ENCODE peak calls at places on chromosomes 2 and 18, in ten cellular contexts. V is mesendoderm; Z is neuronal stem cell; X is upper lobe of left lung; D is CD8-positive, alpha-beta T cell; C is hepatocyte; F is pancreas; K is IMR-90; Y is ovary; I is stomach. R is an unnamed sample.

GRCh38 chr2:1707771-1708351 is 36.5 kb downstream of the PXDN start:
- DNase-seq in V (peak; percentile 98), Z (peak; percentile 61), X (peak; percentile 71), D (no peak), C (peak; percentile 70), F (no peak), K (peak; percentile 90), Y (peak; percentile 65), I (no peak), R (peak; percentile 8)

GRCh38 chr2:3288455-3289163 is 89.0 kb downstream of the EIPR1 start:
- DNase-seq in V (no peak), Z (no peak), X (peak; percentile 63), D (no peak), C (no peak), F (no peak), K (no peak), Y (peak; percentile 4), I (peak; percentile 16), R (no peak)

GRCh38 chr2:104434363-104434792 is 419.5 kb upstream of the POU3F3 start:
- DNase-seq in V (peak; percentile 94), Z (no peak), X (no peak), D (no peak), C (peak; percentile 43), F (peak; percentile 32), K (no peak), Y (no peak), I (peak; percentile 66), R (peak; percentile 73)

GRCh38 chr2:207037813-207038212 is 98.5 kb downstream of the CPO start:
- DNase-seq in V (no peak), Z (no peak), X (no peak), D (no peak), C (no peak), F (no peak), K (no peak), Y (no peak), I (no peak), R (no peak)

GRCh38 chr2:172623249-172623965 is 67.5 kb downstream of the PDK1 start:
- DNase-seq in V (no peak), Z (no peak), X (no peak), D (no peak), C (no peak), F (no peak), K (peak; percentile 89), Y (no peak), I (no peak), R (peak; percentile 68)

GRCh38 chr18:3902676-3903075 is 452.7 kb downstream of the TGIF1 start:
- DNase-seq in V (no peak), Z (no peak), X (no peak), D (no peak), C (no peak), F (no peak), K (peak; percentile 50), Y (no peak), I (no peak), R (no peak)

GRCh38 chr2:205053827-205054410 is 508.6 kb downstream of the PARD3B start:
- DNase-seq in V (no peak), Z (no peak), X (no peak), D (no peak), C (peak; percentile 6), F (no peak), K (peak; percentile 52), Y (no peak), I (no peak), R (no peak)

GRCh38 chr2:134727385-134727784 is 8.6 kb upstream of the TMEM163 start:
- DNase-seq in V (peak; percentile 44), Z (no peak), X (no peak), D (no peak), C (peak; percentile 38), F (no peak), K (no peak), Y (no peak), I (no peak), R (no peak)

GRCh38 chr2:67290451-67290991 is 106.6 kb upstream of the ETAA1 start:
- DNase-seq in V (no peak), Z (no peak), X (no peak), D (no peak), C (no peak), F (no peak), K (peak; percentile 93), Y (no peak), I (no peak), R (no peak)

GRCh38 chr18:2494921-2495320 is 76.4 kb downstream of the METTL4 start:
- DNase-seq in V (no peak), Z (no peak), X (no peak), D (no peak), C (no peak), F (no peak), K (peak; percentile 2), Y (no peak), I (no peak), R (no peak)

GRCh38 chr2:119766944-119767343 is 7.2 kb downstream of the PTPN4 start:
- DNase-seq in V (peak; percentile 30), Z (no peak), X (no peak), D (no peak), C (no peak), F (no peak), K (no peak), Y (no peak), I (no peak), R (no peak)

GRCh38 chr2:213766465-213766891 is 482.2 kb downstream of the SPAG16 start:
- DNase-seq in V (peak; percentile 8), Z (no peak), X (no peak), D (no peak), C (peak; percentile 23), F (no peak), K (no peak), Y (no peak), I (no peak), R (peak; percentile 1)

GRCh38 chr18:63253428-63254372 is 65.9 kb downstream of the BCL2 start:
- DNase-seq in V (no peak), Z (no peak), X (no peak), D (no peak), C (no peak), F (no peak), K (peak; percentile 44), Y (no peak), I (no peak), R (no peak)

GRCh38 chr2:170434900-170435640 is 257.1 kb downstream of the MYO3B start:
- DNase-seq in V (peak; percentile 26), Z (no peak), X (no peak), D (no peak), C (no peak), F (no peak), K (no peak), Y (no peak), I (no peak), R (peak; percentile 50)

GRCh38 chr2:172726172-172726735 is 9.4 kb upstream of the RAPGEF4 start:
- DNase-seq in V (peak; percentile 56), Z (no peak), X (no peak), D (no peak), C (peak; percentile 58), F (no peak), K (peak; percentile 31), Y (no peak), I (no peak), R (peak; percentile 43)

GRCh38 chr18:60987963-60988362 is 345.3 kb upstream of the CDH20 start:
- DNase-seq in V (no peak), Z (no peak), X (no peak), D (no peak), C (no peak), F (no peak), K (peak; percentile 4), Y (no peak), I (no peak), R (no peak)

GRCh38 chr2:214265991-214266489 is 144.8 kb upstream of the VWC2L start:
- DNase-seq in V (no peak), Z (no peak), X (no peak), D (no peak), C (no peak), F (no peak), K (peak; percentile 19), Y (no peak), I (no peak), R (no peak)

GRCh38 chr2:26764078-26764887 is at the start of gene SLC35F6:
- DNase-seq in V (peak; percentile 87), Z (peak; percentile 71), X (peak; percentile 97), D (peak; percentile 83), C (peak; percentile 93), F (peak; percentile 89), K (peak; percentile 67), Y (peak; percentile 87), I (peak; percentile 85), R (peak; percentile 83)

GRCh38 chr2:96866986-96867755 is 2.7 kb downstream of the SEMA4C start:
- DNase-seq in V (no peak), Z (no peak), X (peak; percentile 60), D (no peak), C (no peak), F (no peak), K (no peak), Y (no peak), I (no peak), R (no peak)
- H3K4me1 ChIP-seq in V (peaks cover 8% of the 10 kb centered on the region), Z (peaks cover 9% of the 10 kb centered on the region), X (peaks cover 41% of the 10 kb centered on the region), D (peaks cover 33% of the 10 kb centered on the region), C (peaks cover 30% of the 10 kb centered on the region), F (no peaks in the 10 kb centered on the region), K (peaks cover 7% of the 10 kb centered on the region), Y (peaks cover 10% of the 10 kb centered on the region), I (peaks cover 46% of the 10 kb centered on the region), R (no peaks in the 10 kb centered on the region)

DNA sequence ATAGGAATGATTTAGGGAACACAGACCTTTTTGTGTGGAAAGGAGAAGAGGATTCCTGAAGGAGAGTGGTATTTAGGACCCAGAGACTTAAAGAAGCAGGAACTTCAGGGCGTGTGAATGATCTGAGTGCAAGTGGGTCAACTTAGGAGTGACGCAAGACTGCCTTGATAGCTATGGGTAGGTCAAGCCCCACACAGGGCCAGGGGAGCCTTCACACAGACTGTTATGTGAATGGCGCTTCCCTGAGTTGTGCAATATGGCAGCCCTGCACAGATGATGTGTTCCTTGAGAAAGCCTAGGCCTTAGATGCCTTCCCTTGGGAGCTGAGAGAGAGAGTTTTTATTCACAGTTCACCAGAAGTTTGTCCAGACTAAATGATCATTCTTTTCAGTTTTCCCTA is 47.1 kb upstream of the IGFBP5 start:
- DNase-seq in V (no peak), Z (no peak), X (no peak), D (no peak), C (no peak), F (no peak), K (no peak), Y (no peak), I (no peak), R (no peak)
- H3K27ac ChIP-seq in V (no peak overlapping the region), Z (no peak overlapping the region), X (no peak overlapping the region), D (no peak overlapping the region), C (peak overlapping the region; percentile 54), F (no peak overlapping the region), K (peak overlapping the region; percentile 21), Y (no peak overlapping the region), I (no peak overlapping the region), R (no peak overlapping the region)

DNA sequence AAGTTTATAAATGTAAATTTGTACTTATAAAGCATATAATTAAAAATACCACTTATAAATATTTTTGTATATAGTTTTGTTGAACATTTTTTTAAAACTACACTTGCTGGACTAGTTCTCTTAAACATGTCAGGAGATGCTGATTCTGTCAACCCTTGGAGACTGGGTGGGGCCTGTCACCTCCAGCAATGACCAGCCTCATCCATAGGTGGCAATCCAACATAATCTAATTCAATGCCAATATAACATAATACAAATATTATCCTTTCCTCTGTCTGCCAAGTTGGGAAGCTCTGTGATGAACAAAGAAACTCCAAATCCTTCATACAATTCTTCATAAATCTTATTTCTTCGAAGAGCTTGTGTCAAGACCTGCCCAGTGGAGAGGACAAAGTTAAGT is 140.4 kb downstream of the RBMS1 start:
- DNase-seq in V (no peak), Z (no peak), X (no peak), D (peak; percentile 35), C (no peak), F (no peak), K (no peak), Y (no peak), I (no peak), R (peak; percentile 29)
- H3K4me1 ChIP-seq in V (no peaks in the 10 kb centered on the region), Z (peaks cover 4% of the 10 kb centered on the region), X (peaks cover 40% of the 10 kb centered on the region), D (peaks cover 18% of the 10 kb centered on the region), C (peaks cover 5% of the 10 kb centered on the region), F (no peaks in the 10 kb centered on the region), K (peaks cover 25% of the 10 kb centered on the region), Y (peaks cover 3% of the 10 kb centered on the region), I (peaks cover 26% of the 10 kb centered on the region), R (no peaks in the 10 kb centered on the region)

GRCh38 chr18:46061387-46061786 is 10.7 kb downstream of the PSTPIP2 start:
- DNase-seq in V (no peak), Z (no peak), X (no peak), D (no peak), C (no peak), F (no peak), K (no peak), Y (no peak), I (peak; percentile 71), R (no peak)
- H3K27ac ChIP-seq in V (no peak overlapping the region), Z (no peak overlapping the region), X (no peak overlapping the region), D (no peak overlapping the region), C (no peak overlapping the region), F (no peak overlapping the region), K (no peak overlapping the region), Y (no peak overlapping the region), I (peak overlapping the region; percentile 49), R (no peak overlapping the region)